ENCODE peak calls at places on chromosome 14, in six cellular contexts. One of them, this sample, is unnamed.
A peak's percentile ranks its signal among the peaks of the same experiment; 100 is the strongest.

GRCh38 chr14:69501362-69501964 is 16.9 kb downstream of the PLEKHD1 start:
- DNase-seq in naive thymus-derived CD8-positive, alpha-beta T cell: no peak
- DNase-seq in mucosa of descending colon: no peak
- DNase-seq in neuronal stem cell: no peak
- DNase-seq in NCI-H1092: peak; percentile 79
- DNase-seq in NCI-H1105: peak; percentile 53
- DNase-seq in this sample: no peak

GRCh38 chr14:81062816-81063215 is 107.4 kb downstream of the TSHR start:
- DNase-seq in NCI-H1105: no peak
- DNase-seq in naive thymus-derived CD8-positive, alpha-beta T cell: peak; percentile 2
- DNase-seq in mucosa of descending colon: no peak
- DNase-seq in neuronal stem cell: no peak
- DNase-seq in NCI-H1092: no peak
- DNase-seq in this sample: no peak

GRCh38 chr14:66206554-66206953 is 279.6 kb upstream of the CCDC196 start:
- DNase-seq in naive thymus-derived CD8-positive, alpha-beta T cell: no peak
- DNase-seq in NCI-H1092: peak; percentile 13
- DNase-seq in mucosa of descending colon: no peak
- DNase-seq in NCI-H1105: no peak
- DNase-seq in neuronal stem cell: no peak
- DNase-seq in this sample: no peak

GRCh38 chr14:90676859-90677258 is 139.4 kb downstream of the TTC7B start:
- DNase-seq in neuronal stem cell: no peak
- DNase-seq in NCI-H1092: no peak
- DNase-seq in naive thymus-derived CD8-positive, alpha-beta T cell: no peak
- DNase-seq in mucosa of descending colon: no peak
- DNase-seq in NCI-H1105: no peak
- DNase-seq in this sample: no peak

GRCh38 chr14:94132285-94132887 is 3.0 kb upstream of the IFI27L2 start:
- DNase-seq in NCI-H1105: peak; percentile 59
- DNase-seq in mucosa of descending colon: no peak
- DNase-seq in NCI-H1092: peak; percentile 33
- DNase-seq in naive thymus-derived CD8-positive, alpha-beta T cell: peak; percentile 73
- DNase-seq in neuronal stem cell: peak; percentile 71
- DNase-seq in this sample: no peak

GRCh38 chr14:70755655-70756054 is 53.7 kb downstream of the MAP3K9 start:
- DNase-seq in mucosa of descending colon: no peak
- DNase-seq in naive thymus-derived CD8-positive, alpha-beta T cell: no peak
- DNase-seq in neuronal stem cell: no peak
- DNase-seq in NCI-H1105: no peak
- DNase-seq in NCI-H1092: no peak
- DNase-seq in this sample: no peak

GRCh38 chr14:91070572-91070971 is 10.1 kb upstream of the RPS6KA5 start:
- DNase-seq in NCI-H1105: no peak
- DNase-seq in mucosa of descending colon: no peak
- DNase-seq in naive thymus-derived CD8-positive, alpha-beta T cell: no peak
- DNase-seq in NCI-H1092: no peak
- DNase-seq in neuronal stem cell: no peak
- DNase-seq in this sample: no peak

GRCh38 chr14:80955434-80955939 is at the start of gene TSHR:
- DNase-seq in NCI-H1092: no peak
- DNase-seq in mucosa of descending colon: no peak
- DNase-seq in NCI-H1105: no peak
- DNase-seq in naive thymus-derived CD8-positive, alpha-beta T cell: peak; percentile 25
- DNase-seq in neuronal stem cell: peak; percentile 5
- DNase-seq in this sample: no peak

GRCh38 chr14:60753264-60754126 is 18.9 kb downstream of the MNAT1 start:
- DNase-seq in neuronal stem cell: no peak
- DNase-seq in naive thymus-derived CD8-positive, alpha-beta T cell: peak; percentile 91
- DNase-seq in mucosa of descending colon: no peak
- DNase-seq in NCI-H1105: no peak
- DNase-seq in NCI-H1092: no peak
- DNase-seq in this sample: no peak

GRCh38 chr14:68955164-68955921 is 23.8 kb downstream of the ACTN1 start:
- DNase-seq in NCI-H1105: no peak
- DNase-seq in mucosa of descending colon: no peak
- DNase-seq in naive thymus-derived CD8-positive, alpha-beta T cell: no peak
- DNase-seq in neuronal stem cell: no peak
- DNase-seq in NCI-H1092: no peak
- DNase-seq in this sample: no peak

GRCh38 chr14:93006484-93007128 is 83.7 kb downstream of the CHGA start:
- DNase-seq in mucosa of descending colon: peak; percentile 40
- DNase-seq in NCI-H1092: no peak
- DNase-seq in neuronal stem cell: no peak
- DNase-seq in NCI-H1105: no peak
- DNase-seq in naive thymus-derived CD8-positive, alpha-beta T cell: no peak
- DNase-seq in this sample: no peak

GRCh38 chr14:89699076-89699475 is 255.5 kb downstream of the EFCAB11 start:
- DNase-seq in mucosa of descending colon: no peak
- DNase-seq in NCI-H1092: no peak
- DNase-seq in neuronal stem cell: no peak
- DNase-seq in naive thymus-derived CD8-positive, alpha-beta T cell: no peak
- DNase-seq in NCI-H1105: no peak
- DNase-seq in this sample: no peak

GRCh38 chr14:100530270-100531072 is 56.7 kb downstream of the BEGAIN start:
- DNase-seq in mucosa of descending colon: peak; percentile 26
- DNase-seq in naive thymus-derived CD8-positive, alpha-beta T cell: no peak
- DNase-seq in NCI-H1092: no peak
- DNase-seq in NCI-H1105: no peak
- DNase-seq in neuronal stem cell: no peak
- DNase-seq in this sample: no peak

GRCh38 chr14:93946104-93946503 is 19.0 kb downstream of the FAM181A start:
- DNase-seq in mucosa of descending colon: peak; percentile 3
- DNase-seq in neuronal stem cell: no peak
- DNase-seq in naive thymus-derived CD8-positive, alpha-beta T cell: no peak
- DNase-seq in NCI-H1092: no peak
- DNase-seq in NCI-H1105: no peak
- DNase-seq in this sample: no peak

GRCh38 chr14:27056586-27056985 is 458.8 kb upstream of the NOVA1 start:
- DNase-seq in mucosa of descending colon: no peak
- DNase-seq in NCI-H1092: peak; percentile 58
- DNase-seq in naive thymus-derived CD8-positive, alpha-beta T cell: no peak
- DNase-seq in NCI-H1105: peak; percentile 88
- DNase-seq in neuronal stem cell: no peak
- DNase-seq in this sample: no peak

GRCh38 chr14:94748667-94749347 is 21.1 kb downstream of the GSC start:
- DNase-seq in naive thymus-derived CD8-positive, alpha-beta T cell: no peak
- DNase-seq in NCI-H1092: peak; percentile 22
- DNase-seq in NCI-H1105: peak; percentile 29
- DNase-seq in mucosa of descending colon: no peak
- DNase-seq in neuronal stem cell: no peak
- DNase-seq in this sample: no peak

GRCh38 chr14:63487724-63488123 is 55.5 kb downstream of the PPP2R5E start:
- DNase-seq in neuronal stem cell: no peak
- DNase-seq in mucosa of descending colon: no peak
- DNase-seq in NCI-H1105: no peak
- DNase-seq in naive thymus-derived CD8-positive, alpha-beta T cell: no peak
- DNase-seq in NCI-H1092: no peak
- DNase-seq in this sample: no peak

GRCh38 chr14:67112344-67112743 is 76.9 kb upstream of the GARIN2 start:
- DNase-seq in mucosa of descending colon: no peak
- DNase-seq in naive thymus-derived CD8-positive, alpha-beta T cell: no peak
- DNase-seq in NCI-H1105: no peak
- DNase-seq in NCI-H1092: no peak
- DNase-seq in neuronal stem cell: no peak
- DNase-seq in this sample: peak; percentile 1

GRCh38 chr14:53999061-53999488 is 42.5 kb upstream of the BMP4 start:
- DNase-seq in naive thymus-derived CD8-positive, alpha-beta T cell: no peak
- DNase-seq in NCI-H1105: no peak
- DNase-seq in mucosa of descending colon: no peak
- DNase-seq in NCI-H1092: no peak
- DNase-seq in neuronal stem cell: no peak
- DNase-seq in this sample: no peak

GRCh38 chr14:61288228-61288627 is 7.1 kb upstream of the TMEM30B start:
- DNase-seq in mucosa of descending colon: no peak
- DNase-seq in neuronal stem cell: no peak
- DNase-seq in naive thymus-derived CD8-positive, alpha-beta T cell: no peak
- DNase-seq in NCI-H1092: no peak
- DNase-seq in NCI-H1105: no peak
- DNase-seq in this sample: no peak

GRCh38 chr14:61503167-61503801 is 181.9 kb downstream of the PRKCH start:
- DNase-seq in neuronal stem cell: no peak
- DNase-seq in NCI-H1105: no peak
- DNase-seq in NCI-H1092: no peak
- DNase-seq in mucosa of descending colon: no peak
- DNase-seq in naive thymus-derived CD8-positive, alpha-beta T cell: peak; percentile 83
- DNase-seq in this sample: no peak

GRCh38 chr14:96263347-96264199 is 7.6 kb downstream of the BDKRB1 start:
- DNase-seq in NCI-H1092: no peak
- DNase-seq in NCI-H1105: no peak
- DNase-seq in naive thymus-derived CD8-positive, alpha-beta T cell: no peak
- DNase-seq in mucosa of descending colon: no peak
- DNase-seq in neuronal stem cell: no peak
- DNase-seq in this sample: no peak

GRCh38 chr14:53458368-53458814 is 305.3 kb upstream of the DDHD1 start:
- DNase-seq in neuronal stem cell: peak; percentile 43
- DNase-seq in NCI-H1105: no peak
- DNase-seq in mucosa of descending colon: no peak
- DNase-seq in NCI-H1092: no peak
- DNase-seq in naive thymus-derived CD8-positive, alpha-beta T cell: no peak
- DNase-seq in this sample: no peak

GRCh38 chr14:23093104-23093503 is 1.8 kb downstream of the ACIN1 start:
- DNase-seq in mucosa of descending colon: no peak
- DNase-seq in NCI-H1092: no peak
- DNase-seq in NCI-H1105: no peak
- DNase-seq in neuronal stem cell: no peak
- DNase-seq in naive thymus-derived CD8-positive, alpha-beta T cell: no peak
- DNase-seq in this sample: no peak

GRCh38 chr14:98579140-98579539 is 692.9 kb downstream of the BCL11B start:
- DNase-seq in naive thymus-derived CD8-positive, alpha-beta T cell: no peak
- DNase-seq in NCI-H1105: no peak
- DNase-seq in NCI-H1092: no peak
- DNase-seq in neuronal stem cell: no peak
- DNase-seq in mucosa of descending colon: no peak
- DNase-seq in this sample: no peak

GRCh38 chr14:40987481-40987880 is 619.2 kb upstream of the LRFN5 start:
- DNase-seq in NCI-H1105: no peak
- DNase-seq in naive thymus-derived CD8-positive, alpha-beta T cell: no peak
- DNase-seq in NCI-H1092: no peak
- DNase-seq in neuronal stem cell: no peak
- DNase-seq in mucosa of descending colon: no peak
- DNase-seq in this sample: no peak

GRCh38 chr14:58298880-58299664 is 717 bp downstream of the ARID4A start:
- DNase-seq in NCI-H1105: no peak
- DNase-seq in neuronal stem cell: peak; percentile 41
- DNase-seq in mucosa of descending colon: peak; percentile 70
- DNase-seq in NCI-H1092: no peak
- DNase-seq in naive thymus-derived CD8-positive, alpha-beta T cell: peak; percentile 46
- DNase-seq in this sample: no peak

GRCh38 chr14:21672116-21672515 is 1.5 kb downstream of the OR4E1 start:
- DNase-seq in NCI-H1105: no peak
- DNase-seq in mucosa of descending colon: no peak
- DNase-seq in naive thymus-derived CD8-positive, alpha-beta T cell: no peak
- DNase-seq in NCI-H1092: no peak
- DNase-seq in neuronal stem cell: no peak
- DNase-seq in this sample: no peak

GRCh38 chr14:75295491-75296338 is 17.1 kb downstream of the FOS start:
- DNase-seq in mucosa of descending colon: peak; percentile 88
- DNase-seq in NCI-H1105: peak; percentile 59
- DNase-seq in naive thymus-derived CD8-positive, alpha-beta T cell: peak; percentile 79
- DNase-seq in neuronal stem cell: peak; percentile 79
- DNase-seq in NCI-H1092: peak; percentile 29
- DNase-seq in this sample: peak; percentile 72

GRCh38 chr14:34496007-34496678 is 34.1 kb upstream of the SPTSSA start:
- DNase-seq in naive thymus-derived CD8-positive, alpha-beta T cell: no peak
- DNase-seq in NCI-H1105: no peak
- DNase-seq in mucosa of descending colon: peak; percentile 57
- DNase-seq in NCI-H1092: no peak
- DNase-seq in neuronal stem cell: no peak
- DNase-seq in this sample: no peak

GRCh38 chr14:33679461-33680225 is 271.2 kb downstream of the EGLN3 start:
- DNase-seq in NCI-H1092: no peak
- DNase-seq in neuronal stem cell: peak; percentile 4
- DNase-seq in NCI-H1105: no peak
- DNase-seq in mucosa of descending colon: no peak
- DNase-seq in naive thymus-derived CD8-positive, alpha-beta T cell: no peak
- DNase-seq in this sample: no peak

GRCh38 chr14:29940482-29940881 is 12.8 kb upstream of the PRKD1 start:
- DNase-seq in naive thymus-derived CD8-positive, alpha-beta T cell: no peak
- DNase-seq in neuronal stem cell: no peak
- DNase-seq in mucosa of descending colon: no peak
- DNase-seq in NCI-H1092: no peak
- DNase-seq in NCI-H1105: no peak
- DNase-seq in this sample: no peak

GRCh38 chr14:104346608-104347007 is 208.2 kb downstream of the KIF26A start:
- DNase-seq in NCI-H1105: no peak
- DNase-seq in mucosa of descending colon: no peak
- DNase-seq in NCI-H1092: no peak
- DNase-seq in naive thymus-derived CD8-positive, alpha-beta T cell: no peak
- DNase-seq in neuronal stem cell: no peak
- DNase-seq in this sample: no peak